ENCODE peak calls at places on chromosomes 3 and 15, in eight cellular contexts. Z is T-cell; D is stimulated activated CD4-positive, alpha-beta T cell treated with anti-CD3 and anti-CD28 coated beads, Interleukin-1b, Interleukin-23, amount 100 ng/mL, for 48 hours; J is progenitor cell of endocrine pancreas; A is NCI-H69; V is HEK293T; U is amygdala; X is Ammon's horn. G is an unnamed sample.

GRCh38 chr3:177521305-177521704 is 324.0 kb upstream of the TBL1XR1 start:
- DNase-seq in Z (no peak), D (no peak), J (peak; percentile 15), A (peak; percentile 14), V (no peak), U (no peak), X (no peak), G (no peak)

GRCh38 chr3:139588450-139588849 is 48.9 kb upstream of the RBP1 start:
- DNase-seq in Z (no peak), D (no peak), J (no peak), A (peak; percentile 64), V (peak; percentile 30), U (no peak), X (no peak), G (no peak)

GRCh38 chr3:12869025-12869695 is 27.8 kb upstream of the RPL32 start:
- DNase-seq in Z (no peak), D (peak; percentile 26), J (peak; percentile 72), A (peak; percentile 74), V (peak; percentile 66), U (no peak), X (no peak), G (no peak)

GRCh38 chr3:138407236-138407907 is 27.0 kb upstream of the ESYT3 start:
- DNase-seq in Z (no peak), D (no peak), J (no peak), A (no peak), V (no peak), U (no peak), X (no peak), G (no peak)

GRCh38 chr15:70165811-70166284 is 68.1 kb upstream of the TLE3 start:
- DNase-seq in Z (no peak), D (no peak), J (no peak), A (peak; percentile 27), V (no peak), U (no peak), X (no peak), G (no peak)

GRCh38 chr15:75836953-75837321 is 6.3 kb upstream of the UBE2Q2 start:
- DNase-seq in Z (peak; percentile 6), D (peak; percentile 61), J (no peak), A (no peak), V (no peak), U (no peak), X (no peak), G (peak; percentile 26)

GRCh38 chr15:87687176-87687890 is 569.2 kb downstream of the NTRK3 start:
- DNase-seq in Z (no peak), D (no peak), J (no peak), A (no peak), V (no peak), U (no peak), X (no peak), G (no peak)

GRCh38 chr15:64209680-64210334 is 47.0 kb upstream of the PPIB start:
- DNase-seq in Z (no peak), D (no peak), J (no peak), A (peak; percentile 77), V (no peak), U (no peak), X (no peak), G (peak; percentile 14)

GRCh38 chr3:171354706-171355582 is 105.3 kb downstream of the TNIK start:
- DNase-seq in Z (no peak), D (no peak), J (no peak), A (no peak), V (no peak), U (no peak), X (no peak), G (no peak)

GRCh38 chr15:62141643-62142588 is 23.2 kb downstream of the C2CD4B start:
- DNase-seq in Z (no peak), D (no peak), J (no peak), A (no peak), V (no peak), U (no peak), X (no peak), G (no peak)

GRCh38 chr3:67044955-67045354 is 46.8 kb downstream of the KBTBD8 start:
- DNase-seq in Z (no peak), D (no peak), J (no peak), A (no peak), V (no peak), U (no peak), X (no peak), G (no peak)

GRCh38 chr3:49519266-49519665 is 35.0 kb upstream of the BSN start:
- DNase-seq in Z (no peak), D (no peak), J (no peak), A (no peak), V (no peak), U (peak; percentile 53), X (peak; percentile 86), G (no peak)

GRCh38 chr15:98111806-98112205 is 151.3 kb downstream of the ARRDC4 start:
- DNase-seq in Z (no peak), D (no peak), J (no peak), A (no peak), V (no peak), U (no peak), X (no peak), G (no peak)